ENCODE peak calls at places on chromosomes 1 and 21, in five cellular contexts. O is GM19239, A is A549, R is AML-193, S is LoVo. E is an unnamed sample.

GRCh38 chr1:27873671-27874384 is 1.5 kb downstream of the THEMIS2 start:
- DNase-seq in S (no peak), R (peak; percentile 59), A (no peak), O (no peak), E (no peak)

GRCh38 chr1:1779691-1780597 is 1.7 kb upstream of the NADK start:
- DNase-seq in O (peak; percentile 89), S (no peak), A (no peak), R (peak; percentile 96), E (peak; percentile 82)

GRCh38 chr1:204591473-204592090 is 75.4 kb downstream of the MDM4 start:
- DNase-seq in S (no peak), R (no peak), O (no peak), A (no peak), E (no peak)

GRCh38 chr1:51237714-51238403 is 1.8 kb downstream of the RNF11 start:
- DNase-seq in O (no peak), R (no peak), A (no peak), S (no peak), E (no peak)

GRCh38 chr1:92792340-92792782 is 7.5 kb upstream of the EVI5 start:
- DNase-seq in S (peak; percentile 24), A (no peak), O (no peak), R (no peak), E (no peak)

GRCh38 chr1:211648336-211648735 is 27.1 kb downstream of the NEK2 start:
- DNase-seq in S (peak; percentile 83), O (no peak), A (peak; percentile 37), R (no peak), E (no peak)

GRCh38 chr1:226457307-226457712 is 49.4 kb upstream of the PARP1 start:
- DNase-seq in A (no peak), O (no peak), R (no peak), S (no peak), E (no peak)

GRCh38 chr1:34879230-34879629 is 19.7 kb upstream of the SMIM12 start:
- DNase-seq in R (no peak), A (no peak), S (no peak), O (no peak), E (no peak)

GRCh38 chr1:229139320-229139719 is 131.6 kb upstream of the RAB4A start:
- DNase-seq in R (no peak), S (no peak), A (no peak), O (no peak), E (no peak)

GRCh38 chr1:218537131-218537904 is 192.2 kb downstream of the TGFB2 start:
- DNase-seq in A (no peak), S (no peak), R (no peak), O (no peak), E (no peak)

GRCh38 chr21:36976882-36977651 is 10.6 kb upstream of the HLCS start:
- DNase-seq in R (peak; percentile 88), S (peak; percentile 77), A (peak; percentile 23), O (peak; percentile 40), E (peak; percentile 51)

GRCh38 chr1:235278915-235279292 is 49.1 kb downstream of the ARID4B start:
- DNase-seq in O (no peak), A (no peak), R (no peak), S (no peak), E (no peak)

GRCh38 chr1:71285529-71285928 is 204.7 kb upstream of the ZRANB2 start:
- DNase-seq in O (no peak), A (no peak), R (no peak), S (no peak), E (no peak)

GRCh38 chr1:82485591-82486369 is 685.0 kb downstream of the ADGRL2 start:
- DNase-seq in S (no peak), A (no peak), R (no peak), O (no peak), E (no peak)

GRCh38 chr1:23980725-23981063 is 567 bp upstream of the SRSF10 start:
- DNase-seq in O (peak; percentile 62), S (peak; percentile 88), A (no peak), R (no peak), E (peak; percentile 44)

GRCh38 chr1:18175530-18176377 is 68.2 kb downstream of the IGSF21 start:
- DNase-seq in S (no peak), O (no peak), A (no peak), R (no peak), E (no peak)

GRCh38 chr1:3429320-3429719 is 25.1 kb upstream of the ARHGEF16 start:
- DNase-seq in R (no peak), O (no peak), S (no peak), A (no peak), E (no peak)

GRCh38 chr1:158203693-158204457 is 23.2 kb downstream of the CD1D start:
- DNase-seq in S (peak; percentile 62), O (no peak), A (peak; percentile 41), R (peak; percentile 36), E (peak; percentile 66)

GRCh38 chr1:24966724-24967346 is 36.8 kb upstream of the RUNX3 start:
- DNase-seq in S (no peak), O (no peak), R (peak; percentile 28), A (peak; percentile 17), E (peak; percentile 50)

GRCh38 chr1:208766812-208767211 is 522.6 kb upstream of the PLXNA2 start:
- DNase-seq in R (no peak), A (no peak), S (no peak), O (no peak), E (no peak)

GRCh38 chr1:244214009-244214967 is 163.2 kb downstream of the ZBTB18 start:
- DNase-seq in O (no peak), R (no peak), S (peak; percentile 34), A (peak; percentile 57), E (no peak)

GRCh38 chr1:178282949-178283367 is 189.1 kb downstream of the RASAL2 start:
- DNase-seq in O (no peak), R (no peak), A (peak; percentile 40), S (peak; percentile 35), E (no peak)

GRCh38 chr1:27658951-27659496 is 13.0 kb downstream of the IFI6 start:
- DNase-seq in A (no peak), R (peak; percentile 40), S (no peak), O (no peak), E (peak; percentile 54)

GRCh38 chr1:9239622-9240401 is 5.2 kb downstream of the H6PD start:
- DNase-seq in R (peak; percentile 87), O (peak; percentile 75), A (no peak), S (no peak), E (peak; percentile 71)

E was measured in B cell.